ENCODE peak calls at places on chromosomes 4 and X, in eight cellular contexts. Y, F, W, A, H, U, K and R are unnamed samples.

GRCh38 chr4:98749206-98749605 is 90.8 kb upstream of the TSPAN5 start:
- DNase-seq in Y (no peak), F (no peak), W (no peak), A (no peak), H (no peak), U (no peak), K (no peak), R (no peak)

GRCh38 chr4:718460-718859 is 12.8 kb downstream of the PCGF3 start:
- DNase-seq in Y (no peak), F (no peak), W (no peak), A (no peak), H (no peak), U (no peak), K (no peak), R (no peak)

GRCh38 chr4:158006973-158007372 is 165.9 kb downstream of the GASK1B start:
- DNase-seq in Y (no peak), F (no peak), W (no peak), A (peak), H (no peak), U (no peak), K (no peak), R (no peak)

GRCh38 chr4:3365871-3366842 is 73.3 kb downstream of the RGS12 start:
- DNase-seq in Y (no peak), F (no peak), W (no peak), A (no peak), H (no peak), U (no peak), K (no peak), R (no peak)

GRCh38 chr4:186689476-186689875 is 34.2 kb downstream of the FAT1 start:
- DNase-seq in Y (peak), F (no peak), W (no peak), A (no peak), H (no peak), U (no peak), K (no peak), R (no peak)

GRCh38 chr4:2797545-2798305 is 4.8 kb downstream of the SH3BP2 start:
- DNase-seq in Y (no peak), F (no peak), W (no peak), A (peak), H (no peak), U (no peak), K (peak), R (no peak)

GRCh38 chrX:130915302-130915701 is 12.3 kb upstream of the ENOX2 start:
- DNase-seq in Y (no peak), F (no peak), W (no peak), A (no peak), H (no peak), U (no peak), K (no peak), R (no peak)

GRCh38 chr4:100422911-100423310 is 94.9 kb downstream of the EMCN start:
- DNase-seq in Y (no peak), F (no peak), W (no peak), A (no peak), H (no peak), U (no peak), K (no peak), R (no peak)

GRCh38 chr4:1318046-1318375 is 28.3 kb downstream of the MAEA start:
- DNase-seq in Y (no peak), F (no peak), W (no peak), A (no peak), H (no peak), U (no peak), K (no peak), R (no peak)

GRCh38 chrX:30144971-30145731 is 70.2 kb upstream of the MAGEB2 start:
- DNase-seq in Y (no peak), F (no peak), W (no peak), A (no peak), H (no peak), U (no peak), K (no peak), R (no peak)

GRCh38 chrX:130091976-130092522 is 18.2 kb downstream of the ELF4 start:
- DNase-seq in Y (peak), F (peak), W (no peak), A (peak), H (no peak), U (no peak), K (no peak), R (no peak)

GRCh38 chr4:75845992-75846391 is 56.3 kb downstream of the PPEF2 start:
- DNase-seq in Y (no peak), F (no peak), W (no peak), A (no peak), H (no peak), U (no peak), K (no peak), R (no peak)

GRCh38 chrX:11741574-11741973 is 16.5 kb upstream of the MSL3 start:
- DNase-seq in Y (no peak), F (no peak), W (no peak), A (no peak), H (no peak), U (no peak), K (no peak), R (no peak)

GRCh38 chr4:145956288-145956890 is 17.8 kb upstream of the ZNF827 start:
- DNase-seq in Y (peak), F (no peak), W (peak), A (peak), H (peak), U (peak), K (no peak), R (no peak)

GRCh38 chr4:4981427-4981826 is 37.8 kb downstream of the CYTL1 start:
- DNase-seq in Y (no peak), F (no peak), W (no peak), A (no peak), H (no peak), U (no peak), K (no peak), R (no peak)

GRCh38 chr4:93529692-93530091 is 298.9 kb upstream of the ATOH1 start:
- DNase-seq in Y (no peak), F (no peak), W (no peak), A (no peak), H (no peak), U (no peak), K (no peak), R (no peak)

GRCh38 chr4:26857278-26858034 is 3.2 kb upstream of the STIM2 start:
- DNase-seq in Y (peak), F (peak), W (peak), A (peak), H (peak), U (peak), K (peak), R (peak)

GRCh38 chr4:127509155-127509554 is 123.6 kb upstream of the INTU start:
- DNase-seq in Y (no peak), F (no peak), W (no peak), A (no peak), H (no peak), U (no peak), K (no peak), R (no peak)

GRCh38 chr4:87086143-87086805 is 134.1 kb downstream of the KLHL8 start:
- DNase-seq in Y (no peak), F (no peak), W (no peak), A (no peak), H (no peak), U (no peak), K (no peak), R (no peak)

GRCh38 chr4:153577053-153577452 is 107.0 kb upstream of the TLR2 start:
- DNase-seq in Y (peak), F (no peak), W (no peak), A (peak), H (no peak), U (no peak), K (no peak), R (no peak)

GRCh38 chrX:11953615-11954014 is 184.7 kb upstream of the FRMPD4 start:
- DNase-seq in Y (no peak), F (no peak), W (no peak), A (no peak), H (no peak), U (peak), K (no peak), R (peak)

GRCh38 chr4:180422989-180423766 is 1820.0 kb upstream of the TENM3 start:
- DNase-seq in Y (no peak), F (no peak), W (no peak), A (no peak), H (no peak), U (no peak), K (no peak), R (no peak)

GRCh38 chrX:69123481-69123880 is 41.8 kb downstream of the PJA1 start:
- DNase-seq in Y (no peak), F (no peak), W (no peak), A (no peak), H (no peak), U (no peak), K (no peak), R (no peak)

GRCh38 chrX:1172496-1172895 is 40.0 kb downstream of the CRLF2 start:
- DNase-seq in Y (no peak), F (no peak), W (no peak), A (no peak), H (no peak), U (no peak), K (no peak), R (no peak)

GRCh38 chrX:19682712-19683331 is 167.5 kb upstream of the MAP3K15 start:
- DNase-seq in Y (peak), F (peak), W (peak), A (peak), H (no peak), U (peak), K (peak), R (no peak)

GRCh38 chrX:77937291-77937690 is 26.8 kb downstream of the ATP7A start:
- DNase-seq in Y (no peak), F (no peak), W (no peak), A (no peak), H (no peak), U (no peak), K (no peak), R (no peak)

GRCh38 chr4:152663203-152664066 is 16.4 kb downstream of the TMEM154 start:
- DNase-seq in Y (no peak), F (no peak), W (no peak), A (no peak), H (no peak), U (no peak), K (no peak), R (no peak)

GRCh38 chr4:2269206-2269531 is 7.3 kb upstream of the MXD4 start:
- DNase-seq in Y (no peak), F (no peak), W (no peak), A (no peak), H (no peak), U (no peak), K (no peak), R (no peak)

GRCh38 chr4:152513078-152513477 is 22.8 kb downstream of the FBXW7 start:
- DNase-seq in Y (no peak), F (no peak), W (no peak), A (no peak), H (no peak), U (no peak), K (no peak), R (no peak)

GRCh38 chr4:18020145-18020670 is 1.3 kb downstream of the LCORL start:
- DNase-seq in Y (no peak), F (no peak), W (peak), A (peak), H (no peak), U (no peak), K (peak), R (no peak)

GRCh38 chr4:172688536-172688935 is 480.1 kb upstream of the GALNT7 start:
- DNase-seq in Y (no peak), F (no peak), W (no peak), A (peak), H (no peak), U (no peak), K (no peak), R (no peak)

GRCh38 chrX:108087792-108088191 is 3.5 kb downstream of the PSMD10 start:
- DNase-seq in Y (no peak), F (no peak), W (no peak), A (no peak), H (no peak), U (no peak), K (no peak), R (no peak)

GRCh38 chr4:25144870-25145481 is 15.3 kb downstream of the SEPSECS start:
- DNase-seq in Y (peak), F (no peak), W (no peak), A (no peak), H (no peak), U (no peak), K (no peak), R (no peak)

GRCh38 chr4:34200535-34200934 is 2043.8 kb downstream of the ARAP2 start:
- DNase-seq in Y (no peak), F (no peak), W (no peak), A (no peak), H (no peak), U (no peak), K (no peak), R (no peak)

GRCh38 chrX:129360175-129360574 is 163.1 kb downstream of the SMARCA1 start:
- DNase-seq in Y (peak), F (no peak), W (peak), A (peak), H (peak), U (peak), K (no peak), R (peak)

GRCh38 chr4:121484633-121485032 is 103.8 kb upstream of the QRFPR start:
- DNase-seq in Y (no peak), F (no peak), W (peak), A (peak), H (no peak), U (peak), K (no peak), R (no peak)

GRCh38 chrX:130060122-130061069 is 49.9 kb downstream of the ELF4 start:
- DNase-seq in Y (peak), F (peak), W (peak), A (peak), H (peak), U (peak), K (peak), R (peak)